ENCODE peak calls at places on chromosomes 11 and 22, in six cellular contexts. P is non-pigmented ciliary epithelial cell; J is globus pallidus; I is T-helper 2 cell; Y is activated CD8-positive, alpha-beta T cell treated with anti-CD3 and anti-CD28 coated beads for 36 hours; L is dermis blood vessel endothelial cell. H is an unnamed sample.

GRCh38 chr11:115739878-115740277 is 235.7 kb upstream of the CADM1 start:
- DNase-seq in J (no peak), L (no peak), I (no peak), Y (no peak), P (no peak), H (no peak)

GRCh38 chr11:68322031-68322388 is 9.6 kb downstream of the LRP5 start:
- DNase-seq in L (no peak), Y (no peak), J (no peak), P (no peak), I (no peak), H (no peak)

GRCh38 chr11:43963221-43963620 is 20.8 kb downstream of the C11orf96 start:
- DNase-seq in J (no peak), I (no peak), L (no peak), Y (no peak), P (no peak), H (no peak)

GRCh38 chr11:28195449-28195848 is 87.3 kb downstream of the METTL15 start:
- DNase-seq in Y (no peak), I (no peak), L (no peak), J (no peak), P (no peak), H (no peak)

GRCh38 chr22:48757581-48757980 is 1070.1 kb downstream of the BRD1 start:
- DNase-seq in I (no peak), J (no peak), P (no peak), Y (no peak), L (no peak), H (no peak)

GRCh38 chr22:30837531-30837930 is 131.0 kb downstream of the MORC2 start:
- DNase-seq in P (no peak), Y (no peak), L (no peak), J (peak; percentile 48), I (no peak), H (no peak)

GRCh38 chr11:57200937-57201336 is 19.2 kb downstream of the LRRC55 start:
- DNase-seq in Y (no peak), I (no peak), L (no peak), J (no peak), P (no peak), H (no peak)

GRCh38 chr11:46294365-46295309 is 17.2 kb downstream of the CREB3L1 start:
- DNase-seq in L (no peak), I (no peak), J (no peak), P (peak; percentile 79), Y (no peak), H (no peak)

GRCh38 chr11:65915821-65916251 is 3.0 kb downstream of the C11orf68 start:
- DNase-seq in P (peak; percentile 89), J (no peak), Y (no peak), I (no peak), L (peak; percentile 97), H (no peak)

GRCh38 chr11:44949160-44950035 is 1.3 kb downstream of the TP53I11 start:
- DNase-seq in P (no peak), L (peak; percentile 72), Y (peak; percentile 44), J (no peak), I (no peak), H (peak; percentile 21)

GRCh38 chr11:38173671-38174070 is 1575.6 kb upstream of the RAG2 start:
- DNase-seq in I (no peak), Y (no peak), P (no peak), J (no peak), L (no peak), H (no peak)

GRCh38 chr11:15062631-15063030 is 10.8 kb upstream of the CALCB start:
- DNase-seq in I (no peak), P (no peak), Y (no peak), J (no peak), L (no peak), H (no peak)

GRCh38 chr22:19687561-19688300 is 26.6 kb upstream of the SEPTIN5 start:
- DNase-seq in I (no peak), P (no peak), L (no peak), Y (no peak), J (no peak), H (no peak)

GRCh38 chr11:61967924-61968757 is 707 bp upstream of the FTH1 start:
- DNase-seq in I (peak; percentile 13), Y (peak; percentile 59), L (peak; percentile 47), J (peak; percentile 66), P (no peak), H (no peak)

GRCh38 chr22:20090730-20091240 is 10.7 kb downstream of the DGCR8 start:
- DNase-seq in L (no peak), J (no peak), P (no peak), Y (peak; percentile 30), I (no peak), H (no peak)

GRCh38 chr11:58900479-58901420 is 38.5 kb upstream of the GLYATL1 start:
- DNase-seq in Y (peak; percentile 64), P (peak; percentile 73), L (peak; percentile 37), J (peak; percentile 65), I (no peak), H (peak; percentile 55)

GRCh38 chr11:10887307-10887706 is 29.5 kb upstream of the ZBED5 start:
- DNase-seq in P (no peak), I (no peak), J (no peak), L (no peak), Y (no peak), H (no peak)

GRCh38 chr11:89275966-89276365 is 98.3 kb downstream of the TYR start:
- DNase-seq in I (no peak), P (no peak), Y (no peak), J (peak; percentile 87), L (no peak), H (no peak)

GRCh38 chr11:103069367-103069766 is 22.6 kb downstream of the DCUN1D5 start:
- DNase-seq in I (no peak), P (no peak), J (no peak), L (no peak), Y (no peak), H (no peak)

GRCh38 chr11:78606667-78607066 is 32.0 kb upstream of the NARS2 start:
- DNase-seq in J (no peak), L (no peak), P (no peak), Y (no peak), I (no peak), H (no peak)

GRCh38 chr11:10164621-10165020 is 129.4 kb downstream of the SBF2 start:
- DNase-seq in L (no peak), J (no peak), P (no peak), Y (no peak), I (no peak), H (no peak)

GRCh38 chr22:20803696-20804324 is 29.9 kb downstream of the SERPIND1 start:
- DNase-seq in I (no peak), J (no peak), P (no peak), L (peak; percentile 60), Y (peak; percentile 67), H (peak; percentile 2)

GRCh38 chr11:47270331-47271271 is 668 bp downstream of the MADD start:
- DNase-seq in Y (peak; percentile 56), I (no peak), J (peak; percentile 45), L (peak; percentile 39), P (no peak), H (no peak)

GRCh38 chr22:39446239-39446721 is 10.5 kb upstream of the MGAT3 start:
- DNase-seq in L (no peak), J (no peak), I (no peak), Y (no peak), P (no peak), H (no peak)

GRCh38 chr22:42955842-42956241 is 59.1 kb downstream of the PACSIN2 start:
- DNase-seq in I (no peak), J (no peak), P (no peak), Y (no peak), L (no peak), H (no peak)

GRCh38 chr22:25651332-25651731 is 86.9 kb downstream of the GRK3 start:
- DNase-seq in J (no peak), Y (no peak), L (no peak), P (no peak), I (no peak), H (no peak)

GRCh38 chr11:127345819-127346459 is 345.4 kb upstream of the KIRREL3 start:
- DNase-seq in L (peak; percentile 19), I (no peak), Y (peak; percentile 23), P (no peak), J (peak; percentile 51), H (no peak)

GRCh38 chr22:50190182-50190951 is 4.7 kb downstream of the TRABD start:
- DNase-seq in Y (peak; percentile 90), L (peak; percentile 61), J (peak; percentile 40), I (peak; percentile 72), P (no peak), H (peak; percentile 82)